ENCODE peak calls at places on chromosomes 13 and 19, in eight cellular contexts. One of them, this sample, is unnamed.

GRCh38 chr13:32824061-32824460 is 192.2 kb upstream of the KL start:
- DNase-seq in HFFc6: no peak
- DNase-seq in naive thymus-derived CD4-positive, alpha-beta T cell: no peak
- DNase-seq in NCI-H1092 treated with DMSO at 0.1 percent for 48 hours: no peak
- DNase-seq in Calu3: no peak
- DNase-seq in kidney tubule cell: no peak
- DNase-seq in T-helper 17 cell: no peak
- DNase-seq in putamen: no peak
- DNase-seq in this sample: no peak

GRCh38 chr19:54172764-54173699 is at the start of gene TMC4:
- DNase-seq in HFFc6: no peak
- DNase-seq in naive thymus-derived CD4-positive, alpha-beta T cell: no peak
- DNase-seq in NCI-H1092 treated with DMSO at 0.1 percent for 48 hours: no peak
- DNase-seq in Calu3: peak
- DNase-seq in kidney tubule cell: peak
- DNase-seq in T-helper 17 cell: no peak
- DNase-seq in putamen: no peak
- DNase-seq in this sample: no peak

GRCh38 chr13:23820530-23820929 is 68.7 kb downstream of the MIPEP start:
- DNase-seq in HFFc6: no peak
- DNase-seq in naive thymus-derived CD4-positive, alpha-beta T cell: no peak
- DNase-seq in NCI-H1092 treated with DMSO at 0.1 percent for 48 hours: no peak
- DNase-seq in Calu3: no peak
- DNase-seq in kidney tubule cell: no peak
- DNase-seq in T-helper 17 cell: no peak
- DNase-seq in putamen: no peak
- DNase-seq in this sample: no peak

GRCh38 chr13:103067751-103068563 is 1.7 kb upstream of the SLC10A2 start:
- DNase-seq in HFFc6: no peak
- DNase-seq in naive thymus-derived CD4-positive, alpha-beta T cell: no peak
- DNase-seq in NCI-H1092 treated with DMSO at 0.1 percent for 48 hours: peak
- DNase-seq in Calu3: no peak
- DNase-seq in kidney tubule cell: peak
- DNase-seq in T-helper 17 cell: no peak
- DNase-seq in putamen: no peak
- DNase-seq in this sample: no peak

GRCh38 chr19:1854032-1854541 is 5.8 kb upstream of the REXO1 start:
- DNase-seq in HFFc6: no peak
- DNase-seq in naive thymus-derived CD4-positive, alpha-beta T cell: no peak
- DNase-seq in NCI-H1092 treated with DMSO at 0.1 percent for 48 hours: no peak
- DNase-seq in Calu3: no peak
- DNase-seq in kidney tubule cell: no peak
- DNase-seq in T-helper 17 cell: peak
- DNase-seq in putamen: no peak
- DNase-seq in this sample: no peak

GRCh38 chr19:9839415-9839814 is 4.3 kb downstream of the PIN1 start:
- DNase-seq in HFFc6: no peak
- DNase-seq in naive thymus-derived CD4-positive, alpha-beta T cell: no peak
- DNase-seq in NCI-H1092 treated with DMSO at 0.1 percent for 48 hours: no peak
- DNase-seq in Calu3: no peak
- DNase-seq in kidney tubule cell: no peak
- DNase-seq in T-helper 17 cell: no peak
- DNase-seq in putamen: no peak
- DNase-seq in this sample: no peak

GRCh38 chr19:17385878-17386611 is 8.0 kb downstream of the CCDC194 start:
- DNase-seq in HFFc6: no peak
- DNase-seq in naive thymus-derived CD4-positive, alpha-beta T cell: peak
- DNase-seq in NCI-H1092 treated with DMSO at 0.1 percent for 48 hours: peak
- DNase-seq in Calu3: peak
- DNase-seq in kidney tubule cell: peak
- DNase-seq in T-helper 17 cell: peak
- DNase-seq in putamen: no peak
- DNase-seq in this sample: peak

GRCh38 chr19:2969104-2969504 is 8.3 kb upstream of the TLE6 start:
- DNase-seq in HFFc6: no peak
- DNase-seq in naive thymus-derived CD4-positive, alpha-beta T cell: no peak
- DNase-seq in NCI-H1092 treated with DMSO at 0.1 percent for 48 hours: peak
- DNase-seq in Calu3: no peak
- DNase-seq in kidney tubule cell: no peak
- DNase-seq in T-helper 17 cell: no peak
- DNase-seq in putamen: no peak
- DNase-seq in this sample: no peak

GRCh38 chr19:4633140-4633967 is 6.0 kb upstream of the TNFAIP8L1 start:
- DNase-seq in HFFc6: peak
- DNase-seq in naive thymus-derived CD4-positive, alpha-beta T cell: peak
- DNase-seq in NCI-H1092 treated with DMSO at 0.1 percent for 48 hours: peak
- DNase-seq in Calu3: peak
- DNase-seq in kidney tubule cell: peak
- DNase-seq in T-helper 17 cell: no peak
- DNase-seq in putamen: no peak
- DNase-seq in this sample: peak

This sample was measured in AG08395.